ENCODE peak calls at places on chromosomes 2 and 18, in eight cellular contexts. O is BE2C, C is sigmoid colon, D is transverse colon, M is left lung, Q is upper lobe of right lung, J is ovary, H is lower lobe of right lung. B is an unnamed sample.

GRCh38 chr2:35822716-35823115 is 532.9 kb upstream of the CRIM1 start:
- DNase-seq in O (no peak), C (no peak), D (no peak), M (no peak), Q (no peak), J (no peak), H (no peak), B (no peak)

GRCh38 chr2:15892575-15892974 is 47.8 kb upstream of the MYCN start:
- DNase-seq in O (no peak), C (no peak), D (no peak), M (no peak), Q (no peak), J (no peak), H (no peak), B (no peak)

GRCh38 chr2:112765251-112765650 is 842 bp upstream of the CKAP2L start:
- DNase-seq in O (no peak), C (no peak), D (no peak), M (no peak), Q (no peak), J (no peak), H (no peak), B (no peak)

GRCh38 chr2:37771600-37772088 is 100.2 kb upstream of the CDC42EP3 start:
- DNase-seq in O (no peak), C (peak; percentile 81), D (no peak), M (peak; percentile 40), Q (no peak), J (no peak), H (no peak), B (no peak)

GRCh38 chr2:101175991-101176390 is 24.8 kb upstream of the TBC1D8 start:
- DNase-seq in O (no peak), C (no peak), D (no peak), M (no peak), Q (no peak), J (no peak), H (no peak), B (no peak)

GRCh38 chr2:120989556-120989848 is 253.8 kb downstream of the GLI2 start:
- DNase-seq in O (no peak), C (no peak), D (no peak), M (no peak), Q (no peak), J (no peak), H (no peak), B (peak; percentile 3)

GRCh38 chr2:76307495-76307894 is 596.8 kb upstream of the GCFC2 start:
- DNase-seq in O (no peak), C (no peak), D (no peak), M (no peak), Q (no peak), J (no peak), H (no peak), B (no peak)

GRCh38 chr2:159375241-159375640 is 88.7 kb upstream of the WDSUB1 start:
- DNase-seq in O (no peak), C (no peak), D (no peak), M (no peak), Q (no peak), J (no peak), H (no peak), B (no peak)

GRCh38 chr2:101036562-101036961 is 34.5 kb downstream of the RPL31 start:
- DNase-seq in O (no peak), C (no peak), D (no peak), M (no peak), Q (no peak), J (no peak), H (no peak), B (no peak)

GRCh38 chr18:50111398-50111797 is 83.5 kb downstream of the MYO5B start:
- DNase-seq in O (no peak), C (no peak), D (no peak), M (no peak), Q (no peak), J (no peak), H (no peak), B (no peak)

GRCh38 chr2:138787053-138787666 is 7.0 kb upstream of the NXPH2 start:
- DNase-seq in O (peak; percentile 16), C (no peak), D (no peak), M (no peak), Q (no peak), J (peak; percentile 25), H (no peak), B (no peak)

DNA sequence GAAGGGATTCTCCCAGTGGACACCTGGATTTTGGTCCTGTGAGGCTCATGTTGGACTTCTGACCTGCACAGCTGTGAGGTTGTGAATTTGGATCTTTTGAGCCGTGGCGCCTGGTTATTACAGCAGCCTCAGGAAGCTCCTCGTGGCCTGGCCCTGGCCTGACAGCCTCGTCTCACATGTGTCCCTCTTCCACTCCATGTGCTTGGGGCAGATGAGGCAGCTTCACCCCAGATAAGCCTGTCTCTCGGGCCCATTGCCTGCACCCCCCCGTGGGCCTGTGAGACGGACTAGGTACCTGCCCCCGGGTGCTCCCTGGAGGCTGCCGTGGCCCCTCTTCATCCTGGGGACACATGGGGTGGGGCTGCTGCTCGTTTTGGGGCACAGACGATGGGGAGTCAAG is 51.2 kb downstream of the CTDP1 start:
- DNase-seq in O (no peak), C (no peak), D (no peak), M (peak; percentile 41), Q (no peak), J (no peak), H (no peak), B (no peak)
- H3K9me3 ChIP-seq in O (no peaks in the 10 kb centered on the region), C (peaks cover 6% of the 10 kb centered on the region), D (peaks cover 12% of the 10 kb centered on the region), M (peaks cover 77% of the 10 kb centered on the region), Q (no peaks in the 10 kb centered on the region), J (no peaks in the 10 kb centered on the region), H (no peaks in the 10 kb centered on the region), B (peaks cover 10% of the 10 kb centered on the region)

DNA sequence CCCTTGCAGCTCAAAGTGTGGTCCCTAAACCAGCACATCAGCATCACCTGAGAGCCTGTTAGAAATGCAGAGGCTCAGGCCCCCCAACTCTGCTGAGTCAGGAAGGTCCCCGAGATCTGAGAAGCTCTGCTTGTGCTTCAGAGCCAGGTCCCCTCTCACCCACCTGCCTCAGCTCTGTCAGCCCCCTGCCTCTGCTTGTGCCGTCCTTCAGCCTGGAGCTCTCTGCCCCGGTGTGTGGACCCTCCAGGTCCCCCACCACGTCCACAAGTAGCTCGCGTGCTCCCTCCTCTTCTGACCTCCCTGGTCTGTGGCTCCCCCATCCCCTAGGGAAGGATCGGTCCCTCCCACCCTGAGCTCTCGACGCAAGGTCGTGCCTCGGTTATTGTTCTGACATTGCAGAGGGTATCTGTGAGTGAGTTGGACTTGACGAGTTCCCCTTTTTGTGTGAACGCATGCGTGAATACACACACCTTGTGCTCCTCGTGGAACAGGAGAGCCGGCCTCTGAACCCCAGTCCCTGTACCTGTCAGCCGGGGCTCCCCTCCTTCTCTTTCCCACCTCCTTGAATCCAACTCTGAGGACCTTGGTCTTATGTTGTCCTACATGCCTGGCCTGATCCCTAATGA is 75.5 kb upstream of the TAF1B start:
- DNase-seq in O (no peak), C (no peak), D (no peak), M (peak; percentile 53), Q (no peak), J (no peak), H (no peak), B (no peak)
- H3K4me1 ChIP-seq in O (peaks cover 19% of the 10 kb centered on the region), C (peaks cover 12% of the 10 kb centered on the region), D (peaks cover 3% of the 10 kb centered on the region), M (peaks cover 3% of the 10 kb centered on the region), Q (peaks cover 18% of the 10 kb centered on the region), J (peaks cover 5% of the 10 kb centered on the region), H (peaks cover 29% of the 10 kb centered on the region), B (peaks cover 17% of the 10 kb centered on the region)

GRCh38 chr2:184692137-184692734 is 93.9 kb downstream of the ZNF804A start:
- DNase-seq in O (peak; percentile 25), C (no peak), D (no peak), M (no peak), Q (no peak), J (no peak), H (no peak), B (no peak)
- TF ChIP-seq CTCF in O (no peak), C (no peak), D (no peak), M (no peak), Q (no peak), J (no peak), H (no peak), B (no peak)

GRCh38 chr18:66813138-66813537 is 209.2 kb upstream of the CDH19 start:
- DNase-seq in O (no peak), C (no peak), D (no peak), M (no peak), Q (no peak), J (no peak), H (no peak), B (no peak)
- H3K9me3 ChIP-seq in O (no peaks in the 10 kb centered on the region), C (no peaks in the 10 kb centered on the region), D (no peaks in the 10 kb centered on the region), M (no peaks in the 10 kb centered on the region), Q (no peaks in the 10 kb centered on the region), J (no peaks in the 10 kb centered on the region), H (no peaks in the 10 kb centered on the region), B (no peaks in the 10 kb centered on the region)

GRCh38 chr2:116918574-116918973 is 895.9 kb upstream of the DDX18 start:
- DNase-seq in O (no peak), C (no peak), D (no peak), M (no peak), Q (no peak), J (no peak), H (no peak), B (no peak)

GRCh38 chr2:116924509-116924908 is 890.0 kb upstream of the DDX18 start:
- DNase-seq in O (no peak), C (no peak), D (no peak), M (no peak), Q (no peak), J (no peak), H (no peak), B (no peak)

GRCh38 chr2:116917196-116917595 is 897.3 kb upstream of the DDX18 start:
- DNase-seq in O (no peak), C (no peak), D (no peak), M (no peak), Q (no peak), J (no peak), H (no peak), B (no peak)

GRCh38 chr2:116922414-116922813 is 892.1 kb upstream of the DDX18 start:
- DNase-seq in O (no peak), C (no peak), D (no peak), M (no peak), Q (no peak), J (no peak), H (no peak), B (no peak)
- H3K4me1 ChIP-seq in O (no peaks in the 10 kb centered on the region), C (no peaks in the 10 kb centered on the region), D (no peaks in the 10 kb centered on the region), M (no peaks in the 10 kb centered on the region), Q (no peaks in the 10 kb centered on the region), J (no peaks in the 10 kb centered on the region), H (no peaks in the 10 kb centered on the region), B (no peaks in the 10 kb centered on the region)

GRCh38 chr2:179186126-179186525 is 78.5 kb downstream of the SESTD1 start:
- DNase-seq in O (no peak), C (no peak), D (no peak), M (no peak), Q (no peak), J (no peak), H (no peak), B (no peak)
- TF ChIP-seq CTCF in O (no peak), C (no peak), D (no peak), M (no peak), Q (no peak), J (no peak), H (no peak), B (no peak)

B was measured in stomach.